ENCODE peak calls at places on chromosomes 16 and 17, in nine cellular contexts. One of them, this sample, is unnamed.

GRCh38 chr17:44956998-44957981 is 9.7 kb upstream of the KIF18B start:
- DNase-seq in T follicular helper cell: no peak
- DNase-seq in dermis microvascular lymphatic vessel endothelial cell: no peak
- DNase-seq in T-helper 17 cell: no peak
- DNase-seq in GM13977: no peak
- DNase-seq in stimulated activated CD4-positive, alpha-beta T cell treated with anti-CD3 and anti-CD28 coated beads, Interleukin-1b, Interleukin-23, amount 100 ng/mL, for 4 hours: no peak
- DNase-seq in HTR-8/SVneo: no peak
- DNase-seq in tibial artery: no peak
- DNase-seq in anterior cingulate cortex: no peak
- DNase-seq in this sample: no peak

GRCh38 chr16:78122774-78123315 is 23.4 kb downstream of the WWOX start:
- DNase-seq in dermis microvascular lymphatic vessel endothelial cell: peak
- DNase-seq in T follicular helper cell: no peak
- DNase-seq in GM13977: peak
- DNase-seq in anterior cingulate cortex: no peak
- DNase-seq in tibial artery: no peak
- DNase-seq in stimulated activated CD4-positive, alpha-beta T cell treated with anti-CD3 and anti-CD28 coated beads, Interleukin-1b, Interleukin-23, amount 100 ng/mL, for 4 hours: no peak
- DNase-seq in T-helper 17 cell: no peak
- DNase-seq in HTR-8/SVneo: peak
- DNase-seq in this sample: no peak

GRCh38 chr17:80261159-80261894 is 675 bp downstream of the RNF213 start:
- DNase-seq in HTR-8/SVneo: peak
- DNase-seq in T-helper 17 cell: peak
- DNase-seq in T follicular helper cell: peak
- DNase-seq in tibial artery: peak
- DNase-seq in anterior cingulate cortex: no peak
- DNase-seq in stimulated activated CD4-positive, alpha-beta T cell treated with anti-CD3 and anti-CD28 coated beads, Interleukin-1b, Interleukin-23, amount 100 ng/mL, for 4 hours: peak
- DNase-seq in dermis microvascular lymphatic vessel endothelial cell: peak
- DNase-seq in GM13977: no peak
- DNase-seq in this sample: peak

GRCh38 chr16:79972053-79972704 is 371.6 kb upstream of the MAF start:
- DNase-seq in anterior cingulate cortex: no peak
- DNase-seq in T follicular helper cell: no peak
- DNase-seq in HTR-8/SVneo: no peak
- DNase-seq in stimulated activated CD4-positive, alpha-beta T cell treated with anti-CD3 and anti-CD28 coated beads, Interleukin-1b, Interleukin-23, amount 100 ng/mL, for 4 hours: no peak
- DNase-seq in tibial artery: no peak
- DNase-seq in T-helper 17 cell: no peak
- DNase-seq in dermis microvascular lymphatic vessel endothelial cell: no peak
- DNase-seq in GM13977: no peak
- DNase-seq in this sample: no peak

GRCh38 chr16:81035975-81036750 is 521 bp downstream of the ATMIN start:
- DNase-seq in GM13977: peak
- DNase-seq in stimulated activated CD4-positive, alpha-beta T cell treated with anti-CD3 and anti-CD28 coated beads, Interleukin-1b, Interleukin-23, amount 100 ng/mL, for 4 hours: peak
- DNase-seq in T-helper 17 cell: peak
- DNase-seq in dermis microvascular lymphatic vessel endothelial cell: peak
- DNase-seq in T follicular helper cell: no peak
- DNase-seq in HTR-8/SVneo: peak
- DNase-seq in anterior cingulate cortex: no peak
- DNase-seq in tibial artery: peak
- DNase-seq in this sample: peak

GRCh38 chr16:73792199-73793108 is 504.2 kb upstream of the PSMD7 start:
- DNase-seq in GM13977: no peak
- DNase-seq in tibial artery: no peak
- DNase-seq in dermis microvascular lymphatic vessel endothelial cell: no peak
- DNase-seq in HTR-8/SVneo: no peak
- DNase-seq in T-helper 17 cell: no peak
- DNase-seq in stimulated activated CD4-positive, alpha-beta T cell treated with anti-CD3 and anti-CD28 coated beads, Interleukin-1b, Interleukin-23, amount 100 ng/mL, for 4 hours: no peak
- DNase-seq in anterior cingulate cortex: no peak
- DNase-seq in T follicular helper cell: no peak
- DNase-seq in this sample: no peak

GRCh38 chr17:63699638-63700527 is at the start of gene LIMD2:
- DNase-seq in HTR-8/SVneo: peak
- DNase-seq in T-helper 17 cell: peak
- DNase-seq in GM13977: peak
- DNase-seq in stimulated activated CD4-positive, alpha-beta T cell treated with anti-CD3 and anti-CD28 coated beads, Interleukin-1b, Interleukin-23, amount 100 ng/mL, for 4 hours: peak
- DNase-seq in anterior cingulate cortex: no peak
- DNase-seq in tibial artery: no peak
- DNase-seq in T follicular helper cell: peak
- DNase-seq in dermis microvascular lymphatic vessel endothelial cell: peak
- DNase-seq in this sample: peak

GRCh38 chr17:81481011-81481799 is 31.4 kb downstream of the ACTG1 start:
- DNase-seq in T follicular helper cell: peak
- DNase-seq in stimulated activated CD4-positive, alpha-beta T cell treated with anti-CD3 and anti-CD28 coated beads, Interleukin-1b, Interleukin-23, amount 100 ng/mL, for 4 hours: peak
- DNase-seq in T-helper 17 cell: peak
- DNase-seq in dermis microvascular lymphatic vessel endothelial cell: peak
- DNase-seq in anterior cingulate cortex: peak
- DNase-seq in tibial artery: peak
- DNase-seq in HTR-8/SVneo: peak
- DNase-seq in GM13977: peak
- DNase-seq in this sample: no peak

GRCh38 chr16:66900721-66901441 is 17.8 kb downstream of the CDH16 start:
- DNase-seq in stimulated activated CD4-positive, alpha-beta T cell treated with anti-CD3 and anti-CD28 coated beads, Interleukin-1b, Interleukin-23, amount 100 ng/mL, for 4 hours: no peak
- DNase-seq in T follicular helper cell: no peak
- DNase-seq in anterior cingulate cortex: peak
- DNase-seq in tibial artery: no peak
- DNase-seq in dermis microvascular lymphatic vessel endothelial cell: no peak
- DNase-seq in HTR-8/SVneo: no peak
- DNase-seq in GM13977: no peak
- DNase-seq in T-helper 17 cell: no peak
- DNase-seq in this sample: no peak

GRCh38 chr17:82520041-82520910 is 744 bp downstream of the FOXK2 start:
- DNase-seq in HTR-8/SVneo: no peak
- DNase-seq in anterior cingulate cortex: no peak
- DNase-seq in T follicular helper cell: peak
- DNase-seq in stimulated activated CD4-positive, alpha-beta T cell treated with anti-CD3 and anti-CD28 coated beads, Interleukin-1b, Interleukin-23, amount 100 ng/mL, for 4 hours: peak
- DNase-seq in tibial artery: no peak
- DNase-seq in T-helper 17 cell: peak
- DNase-seq in GM13977: peak
- DNase-seq in dermis microvascular lymphatic vessel endothelial cell: peak
- DNase-seq in this sample: no peak

GRCh38 chr16:87369796-87370719 is 13.5 kb downstream of the FBXO31 start:
- DNase-seq in stimulated activated CD4-positive, alpha-beta T cell treated with anti-CD3 and anti-CD28 coated beads, Interleukin-1b, Interleukin-23, amount 100 ng/mL, for 4 hours: no peak
- DNase-seq in tibial artery: no peak
- DNase-seq in T follicular helper cell: no peak
- DNase-seq in T-helper 17 cell: no peak
- DNase-seq in anterior cingulate cortex: no peak
- DNase-seq in HTR-8/SVneo: no peak
- DNase-seq in dermis microvascular lymphatic vessel endothelial cell: no peak
- DNase-seq in GM13977: no peak
- DNase-seq in this sample: no peak

GRCh38 chr17:62737513-62737912 is 70.6 kb downstream of the MARCHF10 start:
- DNase-seq in dermis microvascular lymphatic vessel endothelial cell: no peak
- DNase-seq in anterior cingulate cortex: no peak
- DNase-seq in stimulated activated CD4-positive, alpha-beta T cell treated with anti-CD3 and anti-CD28 coated beads, Interleukin-1b, Interleukin-23, amount 100 ng/mL, for 4 hours: no peak
- DNase-seq in GM13977: no peak
- DNase-seq in tibial artery: no peak
- DNase-seq in T follicular helper cell: no peak
- DNase-seq in T-helper 17 cell: no peak
- DNase-seq in HTR-8/SVneo: no peak
- DNase-seq in this sample: no peak

GRCh38 chr17:44355642-44356099 is 8.0 kb downstream of the FAM171A2 start:
- DNase-seq in dermis microvascular lymphatic vessel endothelial cell: no peak
- DNase-seq in anterior cingulate cortex: no peak
- DNase-seq in T-helper 17 cell: no peak
- DNase-seq in tibial artery: no peak
- DNase-seq in stimulated activated CD4-positive, alpha-beta T cell treated with anti-CD3 and anti-CD28 coated beads, Interleukin-1b, Interleukin-23, amount 100 ng/mL, for 4 hours: no peak
- DNase-seq in T follicular helper cell: no peak
- DNase-seq in GM13977: peak
- DNase-seq in HTR-8/SVneo: no peak
- DNase-seq in this sample: no peak

GRCh38 chr17:34010534-34010933 is 244.6 kb upstream of the CCL2 start:
- DNase-seq in anterior cingulate cortex: no peak
- DNase-seq in tibial artery: no peak
- DNase-seq in stimulated activated CD4-positive, alpha-beta T cell treated with anti-CD3 and anti-CD28 coated beads, Interleukin-1b, Interleukin-23, amount 100 ng/mL, for 4 hours: no peak
- DNase-seq in T-helper 17 cell: no peak
- DNase-seq in HTR-8/SVneo: no peak
- DNase-seq in dermis microvascular lymphatic vessel endothelial cell: no peak
- DNase-seq in GM13977: no peak
- DNase-seq in T follicular helper cell: no peak
- DNase-seq in this sample: no peak

GRCh38 chr17:30256756-30257506 is 21.4 kb upstream of the SLC6A4 start:
- DNase-seq in anterior cingulate cortex: no peak
- DNase-seq in tibial artery: no peak
- DNase-seq in GM13977: no peak
- DNase-seq in T follicular helper cell: no peak
- DNase-seq in T-helper 17 cell: no peak
- DNase-seq in stimulated activated CD4-positive, alpha-beta T cell treated with anti-CD3 and anti-CD28 coated beads, Interleukin-1b, Interleukin-23, amount 100 ng/mL, for 4 hours: no peak
- DNase-seq in dermis microvascular lymphatic vessel endothelial cell: no peak
- DNase-seq in HTR-8/SVneo: no peak
- DNase-seq in this sample: no peak

GRCh38 chr17:9402590-9403199 is 172.9 kb downstream of the STX8 start:
- DNase-seq in T follicular helper cell: peak
- DNase-seq in HTR-8/SVneo: peak
- DNase-seq in GM13977: peak
- DNase-seq in anterior cingulate cortex: no peak
- DNase-seq in tibial artery: no peak
- DNase-seq in dermis microvascular lymphatic vessel endothelial cell: peak
- DNase-seq in T-helper 17 cell: peak
- DNase-seq in stimulated activated CD4-positive, alpha-beta T cell treated with anti-CD3 and anti-CD28 coated beads, Interleukin-1b, Interleukin-23, amount 100 ng/mL, for 4 hours: no peak
- DNase-seq in this sample: no peak

GRCh38 chr17:30225919-30226553 is 9.5 kb downstream of the SLC6A4 start:
- DNase-seq in anterior cingulate cortex: no peak
- DNase-seq in T-helper 17 cell: no peak
- DNase-seq in T follicular helper cell: no peak
- DNase-seq in dermis microvascular lymphatic vessel endothelial cell: no peak
- DNase-seq in stimulated activated CD4-positive, alpha-beta T cell treated with anti-CD3 and anti-CD28 coated beads, Interleukin-1b, Interleukin-23, amount 100 ng/mL, for 4 hours: no peak
- DNase-seq in GM13977: no peak
- DNase-seq in tibial artery: no peak
- DNase-seq in HTR-8/SVneo: no peak
- DNase-seq in this sample: no peak